ENCODE peak calls at places on chromosomes 12 and 14, in ten cellular contexts. One of them, this sample, is unnamed.

GRCh38 chr14:89356927-89357326 is 60.1 kb downstream of the FOXN3 start:
- DNase-seq in GM20000: no peak
- DNase-seq in choroid plexus epithelial cell: no peak
- DNase-seq in nephron progenitor cell: no peak
- DNase-seq in mesothelial cell of epicardium: no peak
- DNase-seq in activated CD8-positive, alpha-beta T cell treated with anti-CD3 and anti-CD28 coated beads for 36 hours: no peak
- DNase-seq in IMR-90: no peak
- DNase-seq in dorsolateral prefrontal cortex: no peak
- DNase-seq in HFFc6: no peak
- DNase-seq in body of pancreas: no peak
- DNase-seq in this sample: no peak

GRCh38 chr14:47678993-47679392 is 3.6 kb upstream of the MDGA2 start:
- DNase-seq in choroid plexus epithelial cell: no peak
- DNase-seq in mesothelial cell of epicardium: no peak
- DNase-seq in body of pancreas: no peak
- DNase-seq in HFFc6: no peak
- DNase-seq in IMR-90: no peak
- DNase-seq in activated CD8-positive, alpha-beta T cell treated with anti-CD3 and anti-CD28 coated beads for 36 hours: no peak
- DNase-seq in nephron progenitor cell: no peak
- DNase-seq in GM20000: no peak
- DNase-seq in dorsolateral prefrontal cortex: no peak
- DNase-seq in this sample: no peak

GRCh38 chr12:129300011-129300410 is 446.7 kb downstream of the GLT1D1 start:
- DNase-seq in nephron progenitor cell: no peak
- DNase-seq in mesothelial cell of epicardium: no peak
- DNase-seq in activated CD8-positive, alpha-beta T cell treated with anti-CD3 and anti-CD28 coated beads for 36 hours: no peak
- DNase-seq in HFFc6: no peak
- DNase-seq in choroid plexus epithelial cell: no peak
- DNase-seq in dorsolateral prefrontal cortex: no peak
- DNase-seq in body of pancreas: no peak
- DNase-seq in GM20000: no peak
- DNase-seq in IMR-90: no peak
- DNase-seq in this sample: no peak

GRCh38 chr14:23550827-23551265 is 719 bp downstream of the ZFHX2 start:
- DNase-seq in activated CD8-positive, alpha-beta T cell treated with anti-CD3 and anti-CD28 coated beads for 36 hours: no peak
- DNase-seq in GM20000: no peak
- DNase-seq in nephron progenitor cell: peak
- DNase-seq in body of pancreas: no peak
- DNase-seq in dorsolateral prefrontal cortex: peak
- DNase-seq in mesothelial cell of epicardium: peak
- DNase-seq in choroid plexus epithelial cell: no peak
- DNase-seq in IMR-90: peak
- DNase-seq in HFFc6: no peak
- DNase-seq in this sample: no peak

GRCh38 chr12:132444957-132445883 is 44.7 kb upstream of the FBRSL1 start:
- DNase-seq in GM20000: peak
- DNase-seq in choroid plexus epithelial cell: no peak
- DNase-seq in dorsolateral prefrontal cortex: no peak
- DNase-seq in activated CD8-positive, alpha-beta T cell treated with anti-CD3 and anti-CD28 coated beads for 36 hours: peak
- DNase-seq in body of pancreas: no peak
- DNase-seq in HFFc6: no peak
- DNase-seq in IMR-90: no peak
- DNase-seq in nephron progenitor cell: no peak
- DNase-seq in mesothelial cell of epicardium: no peak
- DNase-seq in this sample: peak

GRCh38 chr12:116701432-116701831 is 36.4 kb downstream of the SPRING1 start:
- DNase-seq in activated CD8-positive, alpha-beta T cell treated with anti-CD3 and anti-CD28 coated beads for 36 hours: no peak
- DNase-seq in dorsolateral prefrontal cortex: no peak
- DNase-seq in choroid plexus epithelial cell: no peak
- DNase-seq in body of pancreas: no peak
- DNase-seq in IMR-90: no peak
- DNase-seq in GM20000: no peak
- DNase-seq in HFFc6: no peak
- DNase-seq in mesothelial cell of epicardium: no peak
- DNase-seq in nephron progenitor cell: no peak
- DNase-seq in this sample: no peak

GRCh38 chr12:106080111-106080732 is 58.5 kb downstream of the NUAK1 start:
- DNase-seq in activated CD8-positive, alpha-beta T cell treated with anti-CD3 and anti-CD28 coated beads for 36 hours: no peak
- DNase-seq in mesothelial cell of epicardium: no peak
- DNase-seq in IMR-90: peak
- DNase-seq in choroid plexus epithelial cell: peak
- DNase-seq in nephron progenitor cell: no peak
- DNase-seq in dorsolateral prefrontal cortex: no peak
- DNase-seq in HFFc6: peak
- DNase-seq in GM20000: no peak
- DNase-seq in body of pancreas: no peak
- DNase-seq in this sample: no peak

GRCh38 chr12:28550757-28551381 is 360.6 kb downstream of the CCDC91 start:
- DNase-seq in mesothelial cell of epicardium: no peak
- DNase-seq in choroid plexus epithelial cell: peak
- DNase-seq in HFFc6: peak
- DNase-seq in nephron progenitor cell: no peak
- DNase-seq in GM20000: no peak
- DNase-seq in activated CD8-positive, alpha-beta T cell treated with anti-CD3 and anti-CD28 coated beads for 36 hours: no peak
- DNase-seq in body of pancreas: no peak
- DNase-seq in IMR-90: peak
- DNase-seq in dorsolateral prefrontal cortex: no peak
- DNase-seq in this sample: no peak

GRCh38 chr12:3750616-3751015 is 2.3 kb downstream of the CRACR2A start:
- DNase-seq in mesothelial cell of epicardium: peak
- DNase-seq in choroid plexus epithelial cell: no peak
- DNase-seq in body of pancreas: no peak
- DNase-seq in HFFc6: no peak
- DNase-seq in IMR-90: no peak
- DNase-seq in dorsolateral prefrontal cortex: no peak
- DNase-seq in activated CD8-positive, alpha-beta T cell treated with anti-CD3 and anti-CD28 coated beads for 36 hours: no peak
- DNase-seq in GM20000: no peak
- DNase-seq in nephron progenitor cell: no peak
- DNase-seq in this sample: no peak

GRCh38 chr14:54423991-54424390 is 17.2 kb downstream of the CNIH1 start:
- DNase-seq in HFFc6: no peak
- DNase-seq in dorsolateral prefrontal cortex: no peak
- DNase-seq in IMR-90: no peak
- DNase-seq in activated CD8-positive, alpha-beta T cell treated with anti-CD3 and anti-CD28 coated beads for 36 hours: no peak
- DNase-seq in choroid plexus epithelial cell: no peak
- DNase-seq in mesothelial cell of epicardium: no peak
- DNase-seq in nephron progenitor cell: no peak
- DNase-seq in GM20000: no peak
- DNase-seq in body of pancreas: no peak
- DNase-seq in this sample: no peak

GRCh38 chr14:95494456-95494855 is 22.0 kb downstream of the SYNE3 start:
- DNase-seq in nephron progenitor cell: no peak
- DNase-seq in mesothelial cell of epicardium: no peak
- DNase-seq in activated CD8-positive, alpha-beta T cell treated with anti-CD3 and anti-CD28 coated beads for 36 hours: no peak
- DNase-seq in dorsolateral prefrontal cortex: no peak
- DNase-seq in body of pancreas: no peak
- DNase-seq in choroid plexus epithelial cell: no peak
- DNase-seq in IMR-90: no peak
- DNase-seq in HFFc6: no peak
- DNase-seq in GM20000: no peak
- DNase-seq in this sample: no peak

GRCh38 chr12:95998611-95999300 is 2.6 kb upstream of the HAL start:
- DNase-seq in dorsolateral prefrontal cortex: peak
- DNase-seq in GM20000: peak
- DNase-seq in nephron progenitor cell: peak
- DNase-seq in mesothelial cell of epicardium: no peak
- DNase-seq in choroid plexus epithelial cell: peak
- DNase-seq in body of pancreas: peak
- DNase-seq in HFFc6: peak
- DNase-seq in activated CD8-positive, alpha-beta T cell treated with anti-CD3 and anti-CD28 coated beads for 36 hours: peak
- DNase-seq in IMR-90: peak
- DNase-seq in this sample: no peak

GRCh38 chr14:74834682-74835392 is 41.1 kb downstream of the PROX2 start:
- DNase-seq in dorsolateral prefrontal cortex: no peak
- DNase-seq in mesothelial cell of epicardium: no peak
- DNase-seq in IMR-90: peak
- DNase-seq in GM20000: no peak
- DNase-seq in body of pancreas: no peak
- DNase-seq in nephron progenitor cell: no peak
- DNase-seq in activated CD8-positive, alpha-beta T cell treated with anti-CD3 and anti-CD28 coated beads for 36 hours: no peak
- DNase-seq in choroid plexus epithelial cell: peak
- DNase-seq in HFFc6: no peak
- DNase-seq in this sample: no peak

GRCh38 chr12:23880988-23881387 is 68.5 kb downstream of the SOX5 start:
- DNase-seq in activated CD8-positive, alpha-beta T cell treated with anti-CD3 and anti-CD28 coated beads for 36 hours: no peak
- DNase-seq in GM20000: no peak
- DNase-seq in IMR-90: no peak
- DNase-seq in HFFc6: no peak
- DNase-seq in choroid plexus epithelial cell: no peak
- DNase-seq in nephron progenitor cell: no peak
- DNase-seq in mesothelial cell of epicardium: no peak
- DNase-seq in dorsolateral prefrontal cortex: no peak
- DNase-seq in body of pancreas: no peak
- DNase-seq in this sample: no peak

GRCh38 chr12:9694220-9694619 is 24.7 kb downstream of the CLEC2D start:
- DNase-seq in body of pancreas: no peak
- DNase-seq in dorsolateral prefrontal cortex: no peak
- DNase-seq in nephron progenitor cell: no peak
- DNase-seq in GM20000: no peak
- DNase-seq in mesothelial cell of epicardium: no peak
- DNase-seq in HFFc6: no peak
- DNase-seq in IMR-90: no peak
- DNase-seq in choroid plexus epithelial cell: no peak
- DNase-seq in activated CD8-positive, alpha-beta T cell treated with anti-CD3 and anti-CD28 coated beads for 36 hours: no peak
- DNase-seq in this sample: no peak

GRCh38 chr12:88977115-88977514 is 375.2 kb downstream of the DUSP6 start:
- DNase-seq in activated CD8-positive, alpha-beta T cell treated with anti-CD3 and anti-CD28 coated beads for 36 hours: no peak
- DNase-seq in mesothelial cell of epicardium: no peak
- DNase-seq in IMR-90: no peak
- DNase-seq in dorsolateral prefrontal cortex: no peak
- DNase-seq in HFFc6: no peak
- DNase-seq in GM20000: no peak
- DNase-seq in choroid plexus epithelial cell: no peak
- DNase-seq in nephron progenitor cell: no peak
- DNase-seq in body of pancreas: no peak
- DNase-seq in this sample: no peak
- TF ChIP-seq CTCF in activated CD8-positive, alpha-beta T cell treated with anti-CD3 and anti-CD28 coated beads for 36 hours: no peak
- TF ChIP-seq CTCF in mesothelial cell of epicardium: no peak
- TF ChIP-seq CTCF in IMR-90: no peak
- TF ChIP-seq CTCF in dorsolateral prefrontal cortex: no peak
- TF ChIP-seq CTCF in HFFc6: no peak
- TF ChIP-seq CTCF in GM20000: no peak
- TF ChIP-seq CTCF in choroid plexus epithelial cell: no peak
- TF ChIP-seq CTCF in nephron progenitor cell: no peak
- TF ChIP-seq CTCF in body of pancreas: no peak
- TF ChIP-seq CTCF in this sample: no peak

GRCh38 chr12:58678753-58679152 is 241.6 kb downstream of the LRIG3 start:
- DNase-seq in GM20000: no peak
- DNase-seq in body of pancreas: no peak
- DNase-seq in nephron progenitor cell: no peak
- DNase-seq in dorsolateral prefrontal cortex: no peak
- DNase-seq in IMR-90: no peak
- DNase-seq in activated CD8-positive, alpha-beta T cell treated with anti-CD3 and anti-CD28 coated beads for 36 hours: no peak
- DNase-seq in mesothelial cell of epicardium: no peak
- DNase-seq in HFFc6: no peak
- DNase-seq in choroid plexus epithelial cell: peak
- DNase-seq in this sample: no peak

GRCh38 chr12:58681730-58682129 is 238.6 kb downstream of the LRIG3 start:
- DNase-seq in activated CD8-positive, alpha-beta T cell treated with anti-CD3 and anti-CD28 coated beads for 36 hours: no peak
- DNase-seq in mesothelial cell of epicardium: no peak
- DNase-seq in HFFc6: no peak
- DNase-seq in dorsolateral prefrontal cortex: no peak
- DNase-seq in GM20000: no peak
- DNase-seq in body of pancreas: no peak
- DNase-seq in nephron progenitor cell: no peak
- DNase-seq in IMR-90: no peak
- DNase-seq in choroid plexus epithelial cell: no peak
- DNase-seq in this sample: no peak
- TF ChIP-seq CTCF in activated CD8-positive, alpha-beta T cell treated with anti-CD3 and anti-CD28 coated beads for 36 hours: no peak
- TF ChIP-seq CTCF in mesothelial cell of epicardium: no peak
- TF ChIP-seq CTCF in HFFc6: no peak
- TF ChIP-seq CTCF in dorsolateral prefrontal cortex: no peak
- TF ChIP-seq CTCF in GM20000: no peak
- TF ChIP-seq CTCF in body of pancreas: peak
- TF ChIP-seq CTCF in nephron progenitor cell: no peak
- TF ChIP-seq CTCF in IMR-90: no peak
- TF ChIP-seq CTCF in choroid plexus epithelial cell: no peak
- TF ChIP-seq CTCF in this sample: no peak

GRCh38 chr12:46825526-46826414 is at the start of gene SLC38A4:
- DNase-seq in dorsolateral prefrontal cortex: no peak
- DNase-seq in nephron progenitor cell: peak
- DNase-seq in body of pancreas: peak
- DNase-seq in mesothelial cell of epicardium: peak
- DNase-seq in choroid plexus epithelial cell: peak
- DNase-seq in IMR-90: peak
- DNase-seq in activated CD8-positive, alpha-beta T cell treated with anti-CD3 and anti-CD28 coated beads for 36 hours: no peak
- DNase-seq in GM20000: no peak
- DNase-seq in HFFc6: peak
- DNase-seq in this sample: no peak
- TF ChIP-seq CTCF in dorsolateral prefrontal cortex: no peak
- TF ChIP-seq CTCF in nephron progenitor cell: no peak
- TF ChIP-seq CTCF in body of pancreas: peak
- TF ChIP-seq CTCF in mesothelial cell of epicardium: no peak
- TF ChIP-seq CTCF in choroid plexus epithelial cell: peak
- TF ChIP-seq CTCF in IMR-90: peak
- TF ChIP-seq CTCF in activated CD8-positive, alpha-beta T cell treated with anti-CD3 and anti-CD28 coated beads for 36 hours: no peak
- TF ChIP-seq CTCF in GM20000: no peak
- TF ChIP-seq CTCF in HFFc6: peak
- TF ChIP-seq CTCF in this sample: no peak

GRCh38 chr12:111174283-111175108 is 194.4 kb downstream of the PHETA1 start:
- DNase-seq in GM20000: peak
- DNase-seq in activated CD8-positive, alpha-beta T cell treated with anti-CD3 and anti-CD28 coated beads for 36 hours: peak
- DNase-seq in nephron progenitor cell: no peak
- DNase-seq in HFFc6: no peak
- DNase-seq in choroid plexus epithelial cell: no peak
- DNase-seq in dorsolateral prefrontal cortex: no peak
- DNase-seq in body of pancreas: no peak
- DNase-seq in IMR-90: no peak
- DNase-seq in mesothelial cell of epicardium: no peak
- DNase-seq in this sample: no peak
- TF ChIP-seq CTCF in GM20000: peak
- TF ChIP-seq CTCF in activated CD8-positive, alpha-beta T cell treated with anti-CD3 and anti-CD28 coated beads for 36 hours: no peak
- TF ChIP-seq CTCF in nephron progenitor cell: no peak
- TF ChIP-seq CTCF in HFFc6: peak
- TF ChIP-seq CTCF in choroid plexus epithelial cell: peak
- TF ChIP-seq CTCF in dorsolateral prefrontal cortex: no peak
- TF ChIP-seq CTCF in body of pancreas: peak
- TF ChIP-seq CTCF in IMR-90: no peak
- TF ChIP-seq CTCF in mesothelial cell of epicardium: no peak
- TF ChIP-seq CTCF in this sample: no peak

DNA sequence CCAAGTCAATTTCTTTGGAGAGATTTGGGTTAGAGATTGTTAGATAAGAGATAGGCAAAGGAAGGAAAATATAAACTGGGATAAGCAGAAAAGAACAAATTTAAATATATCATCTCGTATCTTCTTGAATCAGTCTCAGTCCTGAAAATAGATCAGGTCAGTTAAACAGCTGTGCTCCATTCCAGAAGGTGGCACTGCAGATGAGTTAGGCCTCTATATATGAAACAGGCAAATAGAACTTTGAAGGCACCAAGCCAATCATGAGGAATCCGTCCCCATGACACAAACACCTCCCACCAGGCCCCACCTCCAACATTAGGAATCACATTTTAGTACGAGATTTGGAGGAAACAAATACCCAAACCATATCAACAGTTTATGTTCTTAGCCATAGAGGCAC is 605.5 kb upstream of the USP15 start:
- DNase-seq in mesothelial cell of epicardium: no peak
- DNase-seq in dorsolateral prefrontal cortex: no peak
- DNase-seq in HFFc6: no peak
- DNase-seq in choroid plexus epithelial cell: peak
- DNase-seq in nephron progenitor cell: no peak
- DNase-seq in GM20000: no peak
- DNase-seq in body of pancreas: no peak
- DNase-seq in activated CD8-positive, alpha-beta T cell treated with anti-CD3 and anti-CD28 coated beads for 36 hours: no peak
- DNase-seq in IMR-90: no peak
- DNase-seq in this sample: no peak
- TF ChIP-seq CTCF in mesothelial cell of epicardium: no peak
- TF ChIP-seq CTCF in dorsolateral prefrontal cortex: no peak
- TF ChIP-seq CTCF in HFFc6: no peak
- TF ChIP-seq CTCF in choroid plexus epithelial cell: peak
- TF ChIP-seq CTCF in nephron progenitor cell: no peak
- TF ChIP-seq CTCF in GM20000: no peak
- TF ChIP-seq CTCF in body of pancreas: no peak
- TF ChIP-seq CTCF in activated CD8-positive, alpha-beta T cell treated with anti-CD3 and anti-CD28 coated beads for 36 hours: no peak
- TF ChIP-seq CTCF in IMR-90: no peak
- TF ChIP-seq CTCF in this sample: no peak